ENCODE peak calls at places on chromosomes 11 and 22, in seven cellular contexts. D is upper lobe of right lung, K is DND-41, E is Peyer's patch, I is endodermal cell, Z is foreskin fibroblast, X is body of pancreas. G is an unnamed sample.

GRCh38 chr11:36743039-36743438 is 145.0 kb upstream of the RAG2 start:
- DNase-seq in D (no peak), K (no peak), E (no peak), I (no peak), Z (no peak), X (no peak), G (no peak)

GRCh38 chr11:10930224-10930960 is 72.5 kb upstream of the ZBED5 start:
- DNase-seq in D (no peak), K (peak), E (peak), I (no peak), Z (no peak), X (peak), G (no peak)

GRCh38 chr22:35736166-35736565 is 18.5 kb downstream of the APOL5 start:
- DNase-seq in D (no peak), K (no peak), E (no peak), I (no peak), Z (no peak), X (no peak), G (no peak)

GRCh38 chr22:22103078-22103593 is 120.5 kb upstream of the TOP3B start:
- DNase-seq in D (no peak), K (peak), E (no peak), I (peak), Z (no peak), X (no peak), G (no peak)

GRCh38 chr11:60336767-60337391 is 9.8 kb downstream of the MS4A6E start:
- DNase-seq in D (no peak), K (no peak), E (no peak), I (no peak), Z (no peak), X (no peak), G (no peak)

GRCh38 chr11:57752954-57753353 is 1.3 kb upstream of the BTBD18 start:
- DNase-seq in D (no peak), K (no peak), E (no peak), I (no peak), Z (no peak), X (no peak), G (no peak)

GRCh38 chr11:2209370-2209801 is 37.8 kb upstream of the TH start:
- DNase-seq in D (peak), K (no peak), E (peak), I (no peak), Z (no peak), X (peak), G (no peak)

GRCh38 chr11:62392506-62392905 is 26.3 kb upstream of the SCGB1A1 start:
- DNase-seq in D (peak), K (no peak), E (no peak), I (no peak), Z (no peak), X (no peak), G (no peak)

GRCh38 chr22:32636884-32637283 is 162.3 kb downstream of the FBXO7 start:
- DNase-seq in D (no peak), K (no peak), E (peak), I (no peak), Z (no peak), X (no peak), G (no peak)

GRCh38 chr11:73012121-73012863 is 129.8 kb downstream of the FCHSD2 start:
- DNase-seq in D (no peak), K (no peak), E (no peak), I (no peak), Z (peak), X (no peak), G (no peak)

GRCh38 chr22:38760477-38761201 is 4.8 kb upstream of the SUN2 start:
- DNase-seq in D (no peak), K (peak), E (no peak), I (no peak), Z (peak), X (no peak), G (no peak)

GRCh38 chr11:46348566-46348981 is 1.3 kb downstream of the DGKZ start:
- DNase-seq in D (no peak), K (peak), E (peak), I (no peak), Z (no peak), X (peak), G (no peak)

GRCh38 chr11:47847892-47848635 is at the start of gene NUP160:
- DNase-seq in D (peak), K (peak), E (peak), I (peak), Z (peak), X (peak), G (no peak)

GRCh38 chr11:130634981-130635473 is 186.6 kb downstream of the ADAMTS15 start:
- DNase-seq in D (no peak), K (no peak), E (no peak), I (peak), Z (peak), X (no peak), G (no peak)

GRCh38 chr11:16013649-16014275 is 342.6 kb downstream of the SOX6 start:
- DNase-seq in D (no peak), K (no peak), E (no peak), I (no peak), Z (no peak), X (no peak), G (no peak)

GRCh38 chr11:119693253-119693815 is 35.7 kb downstream of the NECTIN1 start:
- DNase-seq in D (no peak), K (peak), E (no peak), I (no peak), Z (no peak), X (no peak), G (no peak)

GRCh38 chr11:132284048-132284447 is 913.6 kb downstream of the NTM start:
- DNase-seq in D (no peak), K (no peak), E (no peak), I (no peak), Z (no peak), X (no peak), G (no peak)

GRCh38 chr22:48370508-48371325 is 1457.0 kb downstream of the BRD1 start:
- DNase-seq in D (no peak), K (no peak), E (peak), I (peak), Z (no peak), X (no peak), G (no peak)

GRCh38 chr11:36492724-36493304 is 17.3 kb downstream of the TRAF6 start:
- DNase-seq in D (no peak), K (peak), E (no peak), I (peak), Z (no peak), X (no peak), G (no peak)

GRCh38 chr22:39545310-39546063 is 12.9 kb upstream of the RPS19BP1 start:
- DNase-seq in D (no peak), K (peak), E (peak), I (peak), Z (no peak), X (peak), G (no peak)

GRCh38 chr11:8813658-8814057 is 97.3 kb upstream of the AKIP1 start:
- DNase-seq in D (peak), K (peak), E (peak), I (peak), Z (peak), X (peak), G (no peak)

GRCh38 chr22:47769652-47770051 is 1007.2 kb downstream of the TBC1D22A start:
- DNase-seq in D (no peak), K (no peak), E (no peak), I (no peak), Z (no peak), X (no peak), G (no peak)

GRCh38 chr22:32603651-32604540 is 129.3 kb downstream of the FBXO7 start:
- DNase-seq in D (no peak), K (no peak), E (peak), I (no peak), Z (no peak), X (no peak), G (no peak)

GRCh38 chr22:35883028-35883620 is 145.5 kb downstream of the RBFOX2 start:
- DNase-seq in D (no peak), K (no peak), E (no peak), I (no peak), Z (peak), X (peak), G (no peak)

GRCh38 chr22:20553947-20554741 is 46.7 kb downstream of the MED15 start:
- DNase-seq in D (no peak), K (no peak), E (no peak), I (no peak), Z (no peak), X (no peak), G (no peak)

GRCh38 chr11:2314525-2315394 is 12.9 kb downstream of the TSPAN32 start:
- DNase-seq in D (peak), K (peak), E (peak), I (no peak), Z (peak), X (peak), G (no peak)

GRCh38 chr11:47784785-47785381 is 17.7 kb upstream of the FNBP4 start:
- DNase-seq in D (no peak), K (no peak), E (no peak), I (no peak), Z (no peak), X (no peak), G (no peak)

GRCh38 chr22:39469681-39470461 is 13.1 kb downstream of the MGAT3 start:
- DNase-seq in D (no peak), K (no peak), E (peak), I (no peak), Z (no peak), X (no peak), G (no peak)

GRCh38 chr11:71133946-71134345 is 118.4 kb downstream of the SHANK2 start:
- DNase-seq in D (peak), K (no peak), E (no peak), I (no peak), Z (no peak), X (no peak), G (no peak)

GRCh38 chr22:25139062-25139461 is 60.6 kb upstream of the CRYBB3 start:
- DNase-seq in D (no peak), K (no peak), E (no peak), I (no peak), Z (no peak), X (peak), G (no peak)

GRCh38 chr11:94838027-94838610 is 70.0 kb downstream of the AMOTL1 start:
- DNase-seq in D (no peak), K (no peak), E (no peak), I (no peak), Z (no peak), X (no peak), G (no peak)

GRCh38 chr22:46752286-46752685 is 10.2 kb upstream of the TBC1D22A start:
- DNase-seq in D (no peak), K (no peak), E (no peak), I (no peak), Z (no peak), X (no peak), G (no peak)

GRCh38 chr22:19750666-19751490 is 9.7 kb upstream of the TBX1 start:
- DNase-seq in D (no peak), K (no peak), E (no peak), I (no peak), Z (no peak), X (no peak), G (no peak)

GRCh38 chr11:81444306-81444705 is 1289.4 kb downstream of the FAM181B start:
- DNase-seq in D (no peak), K (no peak), E (no peak), I (peak), Z (no peak), X (no peak), G (no peak)
- TF ChIP-seq CTCF in D (no peak), K (no peak), E (no peak), I (peak), Z (no peak), X (no peak), G (no peak)

GRCh38 chr11:79439430-79439892 is 1.4 kb downstream of the TENM4 start:
- DNase-seq in D (no peak), K (no peak), E (no peak), I (no peak), Z (peak), X (no peak), G (no peak)

GRCh38 chr11:79439893-79440450 is 858 bp downstream of the TENM4 start:
- DNase-seq in D (peak), K (no peak), E (peak), I (peak), Z (no peak), X (peak), G (no peak)

GRCh38 chr11:79438631-79439429 is 2.0 kb downstream of the TENM4 start:
- DNase-seq in D (peak), K (no peak), E (peak), I (peak), Z (peak), X (peak), G (no peak)

GRCh38 chr11:79440451-79441158 is at the start of gene TENM4:
- DNase-seq in D (peak), K (no peak), E (peak), I (peak), Z (peak), X (peak), G (peak)

DNA sequence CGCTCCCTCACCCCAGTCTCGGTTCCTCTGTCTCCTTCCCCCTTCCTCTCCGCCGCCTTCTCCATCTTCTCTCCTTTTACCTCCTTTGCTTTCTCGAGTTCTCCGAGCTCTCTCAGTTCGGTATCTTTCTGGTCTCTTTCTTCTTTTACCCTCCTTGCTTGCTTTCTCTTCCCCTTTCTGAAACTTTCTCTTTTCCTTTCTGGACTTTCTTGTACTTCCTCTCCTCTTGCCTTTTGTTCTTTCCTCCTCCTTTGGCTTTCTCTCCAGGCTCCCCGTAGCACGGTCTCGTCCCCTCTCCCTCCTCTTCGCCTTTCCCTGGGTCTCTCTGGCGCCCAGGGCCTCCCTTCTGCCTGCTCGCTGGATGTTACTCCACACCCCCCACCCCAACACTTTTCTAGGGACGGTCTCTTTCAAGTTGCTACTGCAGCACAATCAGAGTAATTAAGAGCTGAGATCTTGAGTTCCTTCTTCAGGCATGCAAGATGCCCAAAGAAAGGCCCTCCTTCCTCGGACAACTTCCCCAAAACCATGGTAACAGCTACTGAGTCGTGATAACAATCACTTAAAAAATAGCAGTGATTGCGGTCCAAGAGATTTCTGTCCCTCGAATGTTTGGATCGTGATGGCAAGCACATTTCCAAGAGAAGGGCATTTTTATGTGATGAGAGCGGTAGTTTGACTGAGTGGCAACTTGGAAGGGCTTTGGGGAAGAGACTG is 487 bp upstream of the TENM4 start:
- DNase-seq in D (no peak), K (no peak), E (peak), I (peak), Z (peak), X (no peak), G (no peak)
- H3K4me3 ChIP-seq in D (peak), K (no peak), E (peak), I (peak), Z (peak), X (no peak), G (peak)

GRCh38 chr11:102783720-102784119 is 3.3 kb upstream of the MMP10 start:
- DNase-seq in D (no peak), K (no peak), E (no peak), I (no peak), Z (no peak), X (no peak), G (no peak)
- TF ChIP-seq CTCF in D (no peak), K (no peak), E (no peak), I (no peak), Z (no peak), X (no peak), G (no peak)

GRCh38 chr22:50600967-50601668 is 525 bp downstream of the MAPK8IP2 start:
- DNase-seq in D (no peak), K (no peak), E (no peak), I (peak), Z (no peak), X (no peak), G (no peak)

GRCh38 chr22:50602338-50602700 is 1.7 kb downstream of the MAPK8IP2 start:
- DNase-seq in D (no peak), K (no peak), E (no peak), I (no peak), Z (no peak), X (no peak), G (no peak)

GRCh38 chr22:50600541-50600940 is at the start of gene MAPK8IP2:
- DNase-seq in D (no peak), K (no peak), E (no peak), I (peak), Z (no peak), X (no peak), G (no peak)

GRCh38 chr22:50601669-50602337 is 1.2 kb downstream of the MAPK8IP2 start:
- DNase-seq in D (no peak), K (no peak), E (no peak), I (no peak), Z (no peak), X (no peak), G (no peak)

GRCh38 chr22:50599816-50600454 is 658 bp upstream of the MAPK8IP2 start:
- DNase-seq in D (no peak), K (peak), E (peak), I (peak), Z (no peak), X (peak), G (no peak)
- H3K4me3 ChIP-seq in D (peak), K (no peak), E (peak), I (no peak), Z (no peak), X (no peak), G (no peak)

GRCh38 chr11:128757235-128757711 is 63.4 kb downstream of the FLI1 start:
- DNase-seq in D (no peak), K (peak), E (peak), I (peak), Z (no peak), X (no peak), G (no peak)
- TF ChIP-seq CTCF in D (peak), K (peak), E (peak), I (peak), Z (no peak), X (no peak), G (peak)

G was measured in AG09309.